ENCODE peak calls at places on chromosomes 4 and X, in five cellular contexts. One of them, this sample, is unnamed.

GRCh38 chr4:176439611-176440010 is 119.8 kb downstream of the SPCS3 start:
- DNase-seq in AG08396: no peak
- DNase-seq in fibroblast of lung: no peak
- DNase-seq in stimulated activated CD4-positive, alpha-beta T cell treated with anti-CD3 and anti-CD28 coated beads, TNF-alpha, amount 100 ng/mL, for 24 hours: no peak
- DNase-seq in GM06990: no peak
- DNase-seq in this sample: no peak

GRCh38 chr4:41258783-41259182 is 2.1 kb downstream of the UCHL1 start:
- DNase-seq in stimulated activated CD4-positive, alpha-beta T cell treated with anti-CD3 and anti-CD28 coated beads, TNF-alpha, amount 100 ng/mL, for 24 hours: no peak
- DNase-seq in GM06990: no peak
- DNase-seq in AG08396: peak; percentile 67
- DNase-seq in fibroblast of lung: peak; percentile 81
- DNase-seq in this sample: peak; percentile 66

GRCh38 chrX:134251241-134251640 is 14.3 kb downstream of the CCDC160 start:
- DNase-seq in GM06990: no peak
- DNase-seq in AG08396: no peak
- DNase-seq in fibroblast of lung: no peak
- DNase-seq in stimulated activated CD4-positive, alpha-beta T cell treated with anti-CD3 and anti-CD28 coated beads, TNF-alpha, amount 100 ng/mL, for 24 hours: no peak
- DNase-seq in this sample: no peak

GRCh38 chr4:10077492-10078335 is 38.9 kb downstream of the WDR1 start:
- DNase-seq in GM06990: no peak
- DNase-seq in AG08396: no peak
- DNase-seq in stimulated activated CD4-positive, alpha-beta T cell treated with anti-CD3 and anti-CD28 coated beads, TNF-alpha, amount 100 ng/mL, for 24 hours: no peak
- DNase-seq in fibroblast of lung: peak; percentile 21
- DNase-seq in this sample: no peak

GRCh38 chrX:55521687-55522086 is 32.0 kb upstream of the USP51 start:
- DNase-seq in GM06990: no peak
- DNase-seq in AG08396: no peak
- DNase-seq in stimulated activated CD4-positive, alpha-beta T cell treated with anti-CD3 and anti-CD28 coated beads, TNF-alpha, amount 100 ng/mL, for 24 hours: no peak
- DNase-seq in fibroblast of lung: no peak
- DNase-seq in this sample: no peak

GRCh38 chr4:15106417-15106816 is 104.1 kb downstream of the CPEB2 start:
- DNase-seq in GM06990: no peak
- DNase-seq in stimulated activated CD4-positive, alpha-beta T cell treated with anti-CD3 and anti-CD28 coated beads, TNF-alpha, amount 100 ng/mL, for 24 hours: no peak
- DNase-seq in AG08396: no peak
- DNase-seq in fibroblast of lung: peak; percentile 17
- DNase-seq in this sample: no peak

GRCh38 chr4:153014460-153014859 is 78.3 kb downstream of the FHDC1 start:
- DNase-seq in GM06990: no peak
- DNase-seq in fibroblast of lung: no peak
- DNase-seq in AG08396: peak; percentile 23
- DNase-seq in stimulated activated CD4-positive, alpha-beta T cell treated with anti-CD3 and anti-CD28 coated beads, TNF-alpha, amount 100 ng/mL, for 24 hours: no peak
- DNase-seq in this sample: peak; percentile 21

GRCh38 chrX:15804563-15804962 is 14.3 kb downstream of the ZRSR2 start:
- DNase-seq in fibroblast of lung: no peak
- DNase-seq in AG08396: no peak
- DNase-seq in stimulated activated CD4-positive, alpha-beta T cell treated with anti-CD3 and anti-CD28 coated beads, TNF-alpha, amount 100 ng/mL, for 24 hours: no peak
- DNase-seq in GM06990: no peak
- DNase-seq in this sample: no peak

GRCh38 chrX:145190801-145191389 is 56.4 kb upstream of the SPANXN1 start:
- DNase-seq in GM06990: no peak
- DNase-seq in fibroblast of lung: peak; percentile 0
- DNase-seq in AG08396: no peak
- DNase-seq in stimulated activated CD4-positive, alpha-beta T cell treated with anti-CD3 and anti-CD28 coated beads, TNF-alpha, amount 100 ng/mL, for 24 hours: no peak
- DNase-seq in this sample: no peak

GRCh38 chr4:139568206-139568969 is 12.4 kb upstream of the SETD7 start:
- DNase-seq in AG08396: no peak
- DNase-seq in stimulated activated CD4-positive, alpha-beta T cell treated with anti-CD3 and anti-CD28 coated beads, TNF-alpha, amount 100 ng/mL, for 24 hours: no peak
- DNase-seq in fibroblast of lung: no peak
- DNase-seq in GM06990: no peak
- DNase-seq in this sample: no peak

GRCh38 chrX:118883994-118884393 is 60.4 kb downstream of the ZCCHC12 start:
- DNase-seq in GM06990: no peak
- DNase-seq in fibroblast of lung: no peak
- DNase-seq in stimulated activated CD4-positive, alpha-beta T cell treated with anti-CD3 and anti-CD28 coated beads, TNF-alpha, amount 100 ng/mL, for 24 hours: no peak
- DNase-seq in AG08396: no peak
- DNase-seq in this sample: no peak

GRCh38 chr4:62717144-62717543 is 1517.0 kb downstream of the ADGRL3 start:
- DNase-seq in stimulated activated CD4-positive, alpha-beta T cell treated with anti-CD3 and anti-CD28 coated beads, TNF-alpha, amount 100 ng/mL, for 24 hours: no peak
- DNase-seq in fibroblast of lung: no peak
- DNase-seq in GM06990: no peak
- DNase-seq in AG08396: no peak
- DNase-seq in this sample: no peak

GRCh38 chrX:38099688-38100087 is 93.3 kb downstream of the SYTL5 start:
- DNase-seq in stimulated activated CD4-positive, alpha-beta T cell treated with anti-CD3 and anti-CD28 coated beads, TNF-alpha, amount 100 ng/mL, for 24 hours: no peak
- DNase-seq in fibroblast of lung: no peak
- DNase-seq in GM06990: no peak
- DNase-seq in AG08396: no peak
- DNase-seq in this sample: no peak

GRCh38 chrX:118100091-118100490 is 16.5 kb downstream of the KLHL13 start:
- DNase-seq in stimulated activated CD4-positive, alpha-beta T cell treated with anti-CD3 and anti-CD28 coated beads, TNF-alpha, amount 100 ng/mL, for 24 hours: no peak
- DNase-seq in AG08396: no peak
- DNase-seq in fibroblast of lung: no peak
- DNase-seq in GM06990: no peak
- DNase-seq in this sample: no peak

This sample was measured in HFFc6.